ENCODE peak calls at places on chromosomes 13 and 19, in four cellular contexts. K, G, N and Q are unnamed samples. For H3K36me3, the result is how much of the 10 kb centered on the place peaks cover.

GRCh38 chr13:73288596-73288995 is 229.8 kb downstream of the KLF5 start:
- DNase-seq in K (no peak), G (no peak), N (no peak), Q (no peak)

GRCh38 chr19:12801466-12802266 is at the start of the genes PRDX2 and THSD8:
- DNase-seq in K (peak), G (peak), N (peak), Q (no peak)

GRCh38 chr13:95269756-95270155 is 31.5 kb downstream of the ABCC4 start:
- DNase-seq in K (no peak), G (no peak), N (no peak), Q (peak)

GRCh38 chr19:32886241-32886640 is 16.7 kb upstream of the SLC7A9 start:
- DNase-seq in K (no peak), G (no peak), N (no peak), Q (no peak)

GRCh38 chr13:26619321-26619720 is 61.8 kb downstream of the WASF3 start:
- DNase-seq in K (peak), G (peak), N (no peak), Q (peak)

GRCh38 chr19:43720936-43721335 is 5.1 kb downstream of the IRGC start:
- DNase-seq in K (no peak), G (no peak), N (no peak), Q (no peak)

GRCh38 chr13:60384911-60385310 is 12.1 kb upstream of the TDRD3 start:
- DNase-seq in K (no peak), G (no peak), N (peak), Q (no peak)

GRCh38 chr13:52405767-52406494 is at the start of gene THSD1:
- DNase-seq in K (peak), G (peak), N (peak), Q (peak)

GRCh38 chr13:42272115-42272756 is at the start of gene AKAP11:
- DNase-seq in K (peak), G (peak), N (peak), Q (no peak)

GRCh38 chr19:27858981-27859581 is 1353.9 kb downstream of the UQCRFS1 start:
- DNase-seq in K (no peak), G (no peak), N (no peak), Q (no peak)

GRCh38 chr19:10431254-10431942 is 11.1 kb downstream of the PDE4A start:
- DNase-seq in K (no peak), G (no peak), N (no peak), Q (no peak)

GRCh38 chr19:45172173-45172572 is 5.9 kb downstream of the TRAPPC6A start:
- DNase-seq in K (no peak), G (no peak), N (no peak), Q (no peak)

GRCh38 chr19:13842294-13843103 is 34.4 kb upstream of the NANOS3 start:
- DNase-seq in K (peak), G (peak), N (peak), Q (no peak)

GRCh38 chr13:46683879-46684278 is 113.1 kb downstream of the ESD start:
- DNase-seq in K (peak), G (peak), N (no peak), Q (no peak)

GRCh38 chr13:96751089-96751488 is 243.2 kb downstream of the OXGR1 start:
- DNase-seq in K (no peak), G (no peak), N (peak), Q (no peak)

GRCh38 chr13:114140131-114140908 is 7.9 kb upstream of the RASA3 start:
- DNase-seq in K (no peak), G (no peak), N (no peak), Q (no peak)

GRCh38 chr19:42066075-42066754 is 3.8 kb downstream of the GRIK5 start:
- DNase-seq in K (peak), G (peak), N (peak), Q (peak)

GRCh38 chr19:54104998-54105715 is 2.5 kb downstream of the NDUFA3 start:
- DNase-seq in K (no peak), G (no peak), N (no peak), Q (no peak)

GRCh38 chr19:46383171-46383815 is 30.1 kb downstream of the CCDC8 start:
- DNase-seq in K (no peak), G (no peak), N (no peak), Q (no peak)

GRCh38 chr13:110518571-110518970 is 43.0 kb downstream of the RAB20 start:
- DNase-seq in K (no peak), G (no peak), N (no peak), Q (no peak)

GRCh38 chr13:74250738-74251190 is 116.6 kb upstream of the KLF12 start:
- DNase-seq in K (peak), G (peak), N (peak), Q (peak)

GRCh38 chr19:27794444-27795042 is 1418.4 kb downstream of the UQCRFS1 start:
- DNase-seq in K (peak), G (peak), N (no peak), Q (no peak)

GRCh38 chr13:26037302-26037701 is 14.5 kb downstream of the SHISA2 start:
- DNase-seq in K (no peak), G (no peak), N (peak), Q (peak)

GRCh38 chr13:105762096-105762495 is 773.4 kb downstream of the EFNB2 start:
- DNase-seq in K (no peak), G (no peak), N (no peak), Q (no peak)

GRCh38 chr19:4371209-4371897 is 28.0 kb downstream of the MPND start:
- DNase-seq in K (no peak), G (no peak), N (no peak), Q (no peak)
- H3K4me3 ChIP-seq in K (no peak), G (no peak), N (no peak), Q (no peak)

DNA sequence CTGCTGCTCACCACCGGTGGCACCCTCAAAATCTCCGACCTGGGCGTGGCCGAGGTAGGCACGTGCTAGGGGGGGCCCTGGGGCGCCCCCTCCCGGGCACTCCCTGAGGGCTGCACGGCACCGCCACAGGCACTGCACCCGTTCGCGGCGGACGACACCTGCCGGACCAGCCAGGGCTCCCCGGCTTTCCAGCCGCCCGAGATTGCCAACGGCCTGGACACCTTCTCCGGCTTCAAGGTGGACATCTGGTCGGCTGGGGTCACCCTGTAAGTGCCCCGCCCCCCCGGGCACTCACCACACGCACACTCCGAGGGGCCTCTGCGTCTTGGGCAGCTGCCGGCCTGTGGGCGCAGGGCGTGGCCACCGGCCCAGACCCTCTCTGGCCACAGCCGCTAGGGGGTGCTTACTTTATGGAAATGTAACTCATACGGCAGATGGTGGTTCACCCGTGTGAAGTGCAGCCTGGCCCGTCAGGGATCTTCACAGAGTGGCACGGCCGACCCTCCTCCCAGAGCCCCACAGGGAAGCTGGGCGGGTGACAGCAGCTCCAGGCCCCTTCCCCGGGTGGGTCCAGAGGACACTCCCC is 15.0 kb downstream of the STK11 start:
- DNase-seq in K (no peak), G (no peak), N (peak), Q (no peak)
- H3K36me3 ChIP-seq in K (under half), G (under half), N (under half), Q (under half)

DNA sequence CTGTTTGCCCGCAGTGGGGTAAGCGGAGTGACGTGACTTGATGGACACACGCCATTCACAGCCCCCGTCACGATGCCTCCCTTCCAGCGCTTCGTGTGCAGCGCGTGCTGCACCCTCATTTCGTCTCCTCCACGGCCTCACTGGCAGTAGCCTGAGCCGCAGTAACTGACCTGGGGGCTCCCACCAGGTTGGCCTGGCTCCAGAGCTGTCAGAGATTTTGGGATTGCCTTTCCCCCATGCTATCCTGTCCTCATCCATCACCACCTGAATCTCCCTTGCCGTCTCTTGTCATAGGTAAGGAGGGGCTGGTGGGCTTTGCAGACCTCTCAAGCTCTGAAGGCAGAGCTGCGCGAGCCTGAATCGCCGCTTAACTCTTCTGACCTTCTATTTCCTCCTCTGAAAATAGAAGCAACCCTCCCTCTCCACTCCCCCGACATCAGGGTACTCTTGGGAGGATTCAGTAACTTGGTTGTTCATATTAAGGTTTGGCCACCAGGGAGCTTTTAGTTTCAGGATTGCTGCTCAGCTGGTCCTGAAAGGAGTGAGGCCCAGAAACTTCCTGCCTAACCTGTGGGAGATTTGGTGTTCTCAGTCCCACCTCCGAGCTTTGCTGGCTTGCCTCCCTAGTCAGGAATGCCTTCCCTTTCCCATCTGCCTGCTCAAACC is 27.9 kb downstream of the SIGLEC5 start:
- DNase-seq in K (no peak), G (no peak), N (no peak), Q (no peak)
- H3K4me3 ChIP-seq in K (no peak), G (no peak), N (no peak), Q (no peak)

GRCh38 chr19:23098988-23099387 is 17.8 kb upstream of the ZNF730 start:
- DNase-seq in K (no peak), G (no peak), N (no peak), Q (no peak)

GRCh38 chr19:23099966-23100365 is 16.9 kb upstream of the ZNF730 start:
- DNase-seq in K (no peak), G (no peak), N (no peak), Q (no peak)

GRCh38 chr19:23098286-23098685 is 18.5 kb upstream of the ZNF730 start:
- DNase-seq in K (no peak), G (no peak), N (no peak), Q (no peak)

GRCh38 chr19:23093832-23094231 is 23.0 kb upstream of the ZNF730 start:
- DNase-seq in K (no peak), G (no peak), N (no peak), Q (no peak)

DNA sequence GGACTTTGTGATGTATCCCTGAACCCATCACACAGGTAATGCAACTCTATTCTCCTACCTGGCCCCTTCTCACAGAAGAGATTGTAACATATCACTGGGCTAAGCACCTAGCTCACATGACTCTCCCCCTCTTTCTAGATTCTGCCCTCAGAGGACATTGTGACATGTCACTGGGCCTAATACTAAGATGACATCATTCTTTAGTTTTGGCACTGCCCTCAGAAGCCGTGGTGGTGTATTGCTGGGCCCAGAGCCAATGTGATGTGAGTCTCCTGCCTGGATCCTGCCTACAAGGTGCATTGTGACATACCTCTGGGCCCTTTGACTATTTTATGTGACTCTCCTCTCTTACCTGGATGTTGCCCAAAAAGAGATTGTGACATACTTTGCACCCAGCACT is 21.4 kb upstream of the ZNF730 start:
- DNase-seq in K (no peak), G (no peak), N (no peak), Q (no peak)
- H3K36me3 ChIP-seq in K (under half), G (under half), N (under half), Q (under half)

DNA sequence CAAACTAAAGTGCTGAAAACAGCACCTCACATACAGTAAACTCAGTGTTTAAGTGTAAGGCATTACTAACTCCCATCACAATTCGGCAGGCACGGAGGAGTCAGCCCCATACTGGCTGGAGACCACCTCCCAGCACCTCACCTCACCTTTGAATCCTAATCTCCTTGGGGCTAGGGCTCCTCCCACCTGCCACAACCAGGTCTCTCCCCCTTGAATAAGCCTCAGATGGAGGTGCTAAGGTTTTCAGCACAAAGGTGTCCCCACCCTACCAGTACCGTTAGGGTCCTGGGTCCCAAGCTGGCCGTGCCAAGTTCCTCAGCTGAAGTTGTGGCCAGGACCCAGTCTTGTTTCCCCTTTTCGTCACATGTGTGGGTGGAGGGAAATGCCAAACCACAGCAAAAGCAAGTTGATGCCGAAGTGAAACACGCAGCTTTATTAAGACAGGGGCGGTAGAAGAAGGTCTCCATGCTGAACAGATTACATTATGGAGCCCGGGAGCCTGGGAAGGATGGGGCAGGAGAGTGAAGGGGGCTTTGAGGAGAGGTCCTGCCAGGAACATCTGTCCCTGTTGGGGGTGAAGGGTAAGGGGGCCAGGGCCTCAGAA is at the start of gene IGFLR1:
- DNase-seq in K (no peak), G (no peak), N (no peak), Q (no peak)
- H3K4me3 ChIP-seq in K (no peak), G (no peak), N (peak), Q (no peak)

GRCh38 chr19:7986321-7987083 is 18.9 kb downstream of the ELAVL1 start:
- DNase-seq in K (peak), G (peak), N (no peak), Q (peak)

GRCh38 chr19:7983995-7984837 is 21.2 kb downstream of the ELAVL1 start:
- DNase-seq in K (no peak), G (no peak), N (no peak), Q (no peak)

GRCh38 chr19:7983286-7983950 is 22.0 kb downstream of the ELAVL1 start:
- DNase-seq in K (no peak), G (no peak), N (no peak), Q (no peak)

GRCh38 chr19:7987084-7987768 is 18.2 kb downstream of the ELAVL1 start:
- DNase-seq in K (no peak), G (no peak), N (no peak), Q (no peak)

GRCh38 chr19:7985481-7985911 is 19.9 kb downstream of the ELAVL1 start:
- DNase-seq in K (no peak), G (no peak), N (no peak), Q (no peak)
- H3K36me3 ChIP-seq in K (under half), G (half or more), N (half or more), Q (under half)

GRCh38 chr13:75384881-75385707 is 96.9 kb downstream of the TBC1D4 start:
- DNase-seq in K (no peak), G (no peak), N (no peak), Q (no peak)
- H3K4me3 ChIP-seq in K (no peak), G (no peak), N (no peak), Q (no peak)

DNA sequence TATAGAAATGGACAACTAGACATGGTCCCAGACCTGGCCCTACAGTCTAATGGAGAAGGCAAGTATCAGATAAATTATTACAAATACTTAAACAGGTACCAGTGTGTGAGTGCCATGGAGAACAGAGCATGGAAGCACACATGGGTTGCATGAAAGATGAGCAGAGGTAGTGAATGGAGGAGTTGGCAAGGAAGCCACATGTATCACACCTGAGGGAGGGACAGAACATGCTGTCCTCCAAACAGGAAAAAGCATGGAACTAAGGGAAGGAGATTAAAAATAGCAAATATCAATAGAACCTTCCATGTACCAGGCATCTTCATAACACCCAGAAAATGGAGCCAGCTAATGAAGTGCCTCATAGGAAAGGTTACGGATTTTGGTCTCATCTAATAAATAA is 85.9 kb downstream of the SACS start:
- DNase-seq in K (no peak), G (no peak), N (no peak), Q (no peak)
- H3K36me3 ChIP-seq in K (under half), G (under half), N (under half), Q (under half)